ENCODE peak calls at places on chromosome 9, in ten cellular contexts. One of them, this sample, is unnamed.

GRCh38 chr9:136769710-136770191 is 5.4 kb upstream of the LCN15 start:
- DNase-seq in left cardiac atrium: no peak
- DNase-seq in HCEC 1CT: no peak
- DNase-seq in iris pigment epithelial cell: no peak
- DNase-seq in neural crest cell: peak
- DNase-seq in substantia nigra: peak
- DNase-seq in amniotic stem cell: no peak
- DNase-seq in uterus: no peak
- DNase-seq in stomach: no peak
- DNase-seq in amygdala: peak
- DNase-seq in this sample: peak

GRCh38 chr9:6827370-6827949 is 69.7 kb downstream of the KDM4C start:
- DNase-seq in neural crest cell: peak
- DNase-seq in iris pigment epithelial cell: peak
- DNase-seq in stomach: no peak
- DNase-seq in substantia nigra: peak
- DNase-seq in amniotic stem cell: no peak
- DNase-seq in HCEC 1CT: peak
- DNase-seq in amygdala: peak
- DNase-seq in left cardiac atrium: no peak
- DNase-seq in uterus: no peak
- DNase-seq in this sample: no peak

GRCh38 chr9:75995066-75995465 is 104.6 kb downstream of the PCSK5 start:
- DNase-seq in substantia nigra: no peak
- DNase-seq in amniotic stem cell: no peak
- DNase-seq in stomach: no peak
- DNase-seq in left cardiac atrium: no peak
- DNase-seq in neural crest cell: no peak
- DNase-seq in uterus: no peak
- DNase-seq in iris pigment epithelial cell: no peak
- DNase-seq in amygdala: no peak
- DNase-seq in HCEC 1CT: no peak
- DNase-seq in this sample: no peak

GRCh38 chr9:121312169-121312568 is 44.2 kb downstream of the GSN start:
- DNase-seq in neural crest cell: no peak
- DNase-seq in left cardiac atrium: no peak
- DNase-seq in substantia nigra: no peak
- DNase-seq in stomach: no peak
- DNase-seq in amygdala: no peak
- DNase-seq in amniotic stem cell: no peak
- DNase-seq in uterus: no peak
- DNase-seq in iris pigment epithelial cell: no peak
- DNase-seq in HCEC 1CT: no peak
- DNase-seq in this sample: no peak

GRCh38 chr9:14205463-14205862 is 108.5 kb downstream of the NFIB start:
- DNase-seq in iris pigment epithelial cell: peak
- DNase-seq in left cardiac atrium: no peak
- DNase-seq in amygdala: no peak
- DNase-seq in neural crest cell: no peak
- DNase-seq in stomach: no peak
- DNase-seq in HCEC 1CT: peak
- DNase-seq in amniotic stem cell: peak
- DNase-seq in uterus: no peak
- DNase-seq in substantia nigra: no peak
- DNase-seq in this sample: no peak

GRCh38 chr9:119951090-119951489 is 581.9 kb upstream of the BRINP1 start:
- DNase-seq in neural crest cell: no peak
- DNase-seq in left cardiac atrium: no peak
- DNase-seq in iris pigment epithelial cell: peak
- DNase-seq in amniotic stem cell: peak
- DNase-seq in amygdala: no peak
- DNase-seq in HCEC 1CT: no peak
- DNase-seq in stomach: no peak
- DNase-seq in uterus: no peak
- DNase-seq in substantia nigra: no peak
- DNase-seq in this sample: no peak

GRCh38 chr9:113222482-113222841 is 1.1 kb downstream of the SLC31A1 start:
- DNase-seq in stomach: no peak
- DNase-seq in iris pigment epithelial cell: peak
- DNase-seq in HCEC 1CT: peak
- DNase-seq in left cardiac atrium: no peak
- DNase-seq in uterus: no peak
- DNase-seq in neural crest cell: no peak
- DNase-seq in amniotic stem cell: no peak
- DNase-seq in substantia nigra: no peak
- DNase-seq in amygdala: no peak
- DNase-seq in this sample: no peak

GRCh38 chr9:1271786-1272185 is 221.6 kb downstream of the DMRT2 start:
- DNase-seq in uterus: no peak
- DNase-seq in neural crest cell: no peak
- DNase-seq in substantia nigra: no peak
- DNase-seq in amygdala: no peak
- DNase-seq in amniotic stem cell: no peak
- DNase-seq in stomach: no peak
- DNase-seq in left cardiac atrium: no peak
- DNase-seq in iris pigment epithelial cell: no peak
- DNase-seq in HCEC 1CT: no peak
- DNase-seq in this sample: no peak

GRCh38 chr9:21677834-21678233 is 124.6 kb upstream of the MTAP start:
- DNase-seq in stomach: no peak
- DNase-seq in amygdala: no peak
- DNase-seq in left cardiac atrium: no peak
- DNase-seq in neural crest cell: no peak
- DNase-seq in amniotic stem cell: peak
- DNase-seq in uterus: no peak
- DNase-seq in substantia nigra: no peak
- DNase-seq in HCEC 1CT: peak
- DNase-seq in iris pigment epithelial cell: peak
- DNase-seq in this sample: no peak

GRCh38 chr9:16342621-16343020 is 527.8 kb downstream of the BNC2 start:
- DNase-seq in stomach: no peak
- DNase-seq in left cardiac atrium: no peak
- DNase-seq in amniotic stem cell: no peak
- DNase-seq in amygdala: no peak
- DNase-seq in neural crest cell: no peak
- DNase-seq in uterus: no peak
- DNase-seq in substantia nigra: no peak
- DNase-seq in iris pigment epithelial cell: no peak
- DNase-seq in HCEC 1CT: no peak
- DNase-seq in this sample: no peak

GRCh38 chr9:96139592-96140251 is 162.3 kb downstream of the HSD17B3 start:
- DNase-seq in left cardiac atrium: peak
- DNase-seq in amygdala: peak
- DNase-seq in amniotic stem cell: peak
- DNase-seq in iris pigment epithelial cell: peak
- DNase-seq in HCEC 1CT: peak
- DNase-seq in stomach: peak
- DNase-seq in neural crest cell: no peak
- DNase-seq in uterus: peak
- DNase-seq in substantia nigra: no peak
- DNase-seq in this sample: no peak

GRCh38 chr9:69697475-69697874 is 25.3 kb upstream of the APBA1 start:
- DNase-seq in substantia nigra: no peak
- DNase-seq in iris pigment epithelial cell: no peak
- DNase-seq in HCEC 1CT: no peak
- DNase-seq in stomach: no peak
- DNase-seq in amniotic stem cell: no peak
- DNase-seq in uterus: no peak
- DNase-seq in neural crest cell: no peak
- DNase-seq in amygdala: no peak
- DNase-seq in left cardiac atrium: no peak
- DNase-seq in this sample: no peak

GRCh38 chr9:17988489-17988888 is 409.6 kb downstream of the SH3GL2 start:
- DNase-seq in uterus: no peak
- DNase-seq in substantia nigra: no peak
- DNase-seq in iris pigment epithelial cell: no peak
- DNase-seq in neural crest cell: no peak
- DNase-seq in left cardiac atrium: no peak
- DNase-seq in amygdala: no peak
- DNase-seq in stomach: no peak
- DNase-seq in HCEC 1CT: no peak
- DNase-seq in amniotic stem cell: no peak
- DNase-seq in this sample: no peak

GRCh38 chr9:78292716-78293497 is 4.0 kb upstream of the PSAT1 start:
- DNase-seq in substantia nigra: no peak
- DNase-seq in HCEC 1CT: no peak
- DNase-seq in iris pigment epithelial cell: no peak
- DNase-seq in neural crest cell: no peak
- DNase-seq in left cardiac atrium: no peak
- DNase-seq in amniotic stem cell: no peak
- DNase-seq in stomach: no peak
- DNase-seq in uterus: no peak
- DNase-seq in amygdala: no peak
- DNase-seq in this sample: no peak

GRCh38 chr9:132857031-132857430 is 21.1 kb downstream of the AK8 start:
- DNase-seq in amniotic stem cell: no peak
- DNase-seq in stomach: peak
- DNase-seq in amygdala: no peak
- DNase-seq in left cardiac atrium: peak
- DNase-seq in uterus: peak
- DNase-seq in substantia nigra: no peak
- DNase-seq in iris pigment epithelial cell: peak
- DNase-seq in HCEC 1CT: peak
- DNase-seq in neural crest cell: no peak
- DNase-seq in this sample: peak

GRCh38 chr9:116154334-116154975 is 864 bp downstream of the PAPPA start:
- DNase-seq in neural crest cell: peak
- DNase-seq in uterus: peak
- DNase-seq in iris pigment epithelial cell: no peak
- DNase-seq in stomach: no peak
- DNase-seq in amniotic stem cell: no peak
- DNase-seq in substantia nigra: no peak
- DNase-seq in HCEC 1CT: peak
- DNase-seq in left cardiac atrium: peak
- DNase-seq in amygdala: no peak
- DNase-seq in this sample: no peak

GRCh38 chr9:95854386-95855015 is 21.0 kb upstream of the ERCC6L2 start:
- DNase-seq in neural crest cell: no peak
- DNase-seq in left cardiac atrium: no peak
- DNase-seq in uterus: no peak
- DNase-seq in stomach: no peak
- DNase-seq in substantia nigra: no peak
- DNase-seq in HCEC 1CT: peak
- DNase-seq in iris pigment epithelial cell: peak
- DNase-seq in amniotic stem cell: no peak
- DNase-seq in amygdala: no peak
- DNase-seq in this sample: no peak

GRCh38 chr9:129406278-129407225 is 214.3 kb downstream of the C9orf50 start:
- DNase-seq in neural crest cell: no peak
- DNase-seq in HCEC 1CT: no peak
- DNase-seq in amniotic stem cell: no peak
- DNase-seq in stomach: peak
- DNase-seq in iris pigment epithelial cell: no peak
- DNase-seq in substantia nigra: no peak
- DNase-seq in amygdala: no peak
- DNase-seq in left cardiac atrium: peak
- DNase-seq in uterus: peak
- DNase-seq in this sample: no peak

GRCh38 chr9:19493174-19493811 is 84.5 kb downstream of the ACER2 start:
- DNase-seq in amniotic stem cell: peak
- DNase-seq in iris pigment epithelial cell: peak
- DNase-seq in neural crest cell: peak
- DNase-seq in stomach: peak
- DNase-seq in substantia nigra: peak
- DNase-seq in amygdala: peak
- DNase-seq in left cardiac atrium: peak
- DNase-seq in uterus: peak
- DNase-seq in HCEC 1CT: peak
- DNase-seq in this sample: peak

GRCh38 chr9:119736478-119737454 is 367.5 kb upstream of the BRINP1 start:
- DNase-seq in stomach: no peak
- DNase-seq in uterus: no peak
- DNase-seq in amygdala: no peak
- DNase-seq in iris pigment epithelial cell: no peak
- DNase-seq in HCEC 1CT: no peak
- DNase-seq in neural crest cell: no peak
- DNase-seq in amniotic stem cell: no peak
- DNase-seq in left cardiac atrium: no peak
- DNase-seq in substantia nigra: no peak
- DNase-seq in this sample: peak

GRCh38 chr9:87950765-87951488 is 23.4 kb downstream of the CDK20 start:
- DNase-seq in stomach: no peak
- DNase-seq in iris pigment epithelial cell: peak
- DNase-seq in amniotic stem cell: no peak
- DNase-seq in HCEC 1CT: no peak
- DNase-seq in amygdala: no peak
- DNase-seq in uterus: no peak
- DNase-seq in substantia nigra: no peak
- DNase-seq in left cardiac atrium: no peak
- DNase-seq in neural crest cell: no peak
- DNase-seq in this sample: no peak

GRCh38 chr9:133787749-133788015 is 49.5 kb upstream of the SARDH start:
- DNase-seq in HCEC 1CT: no peak
- DNase-seq in substantia nigra: peak
- DNase-seq in left cardiac atrium: no peak
- DNase-seq in stomach: peak
- DNase-seq in uterus: no peak
- DNase-seq in iris pigment epithelial cell: peak
- DNase-seq in neural crest cell: no peak
- DNase-seq in amniotic stem cell: no peak
- DNase-seq in amygdala: peak
- DNase-seq in this sample: no peak

GRCh38 chr9:133761641-133762248 is 23.6 kb upstream of the SARDH start:
- DNase-seq in iris pigment epithelial cell: no peak
- DNase-seq in substantia nigra: no peak
- DNase-seq in amygdala: no peak
- DNase-seq in stomach: peak
- DNase-seq in amniotic stem cell: no peak
- DNase-seq in HCEC 1CT: no peak
- DNase-seq in left cardiac atrium: no peak
- DNase-seq in neural crest cell: no peak
- DNase-seq in uterus: no peak
- DNase-seq in this sample: peak

GRCh38 chr9:35658894-35659220 is 765 bp downstream of the CCDC107 start:
- DNase-seq in stomach: no peak
- DNase-seq in left cardiac atrium: peak
- DNase-seq in uterus: peak
- DNase-seq in iris pigment epithelial cell: peak
- DNase-seq in substantia nigra: no peak
- DNase-seq in neural crest cell: no peak
- DNase-seq in amygdala: peak
- DNase-seq in HCEC 1CT: peak
- DNase-seq in amniotic stem cell: no peak
- DNase-seq in this sample: peak

GRCh38 chr9:99181621-99182020 is 40.1 kb downstream of the ALG2 start:
- DNase-seq in uterus: no peak
- DNase-seq in amniotic stem cell: no peak
- DNase-seq in left cardiac atrium: no peak
- DNase-seq in neural crest cell: no peak
- DNase-seq in amygdala: no peak
- DNase-seq in substantia nigra: no peak
- DNase-seq in HCEC 1CT: no peak
- DNase-seq in iris pigment epithelial cell: peak
- DNase-seq in stomach: no peak
- DNase-seq in this sample: no peak

GRCh38 chr9:20253635-20254034 is 368.7 kb downstream of the MLLT3 start:
- DNase-seq in stomach: no peak
- DNase-seq in neural crest cell: no peak
- DNase-seq in left cardiac atrium: no peak
- DNase-seq in iris pigment epithelial cell: no peak
- DNase-seq in amygdala: no peak
- DNase-seq in amniotic stem cell: no peak
- DNase-seq in uterus: no peak
- DNase-seq in HCEC 1CT: peak
- DNase-seq in substantia nigra: no peak
- DNase-seq in this sample: no peak

GRCh38 chr9:75152416-75152815 is 64.1 kb downstream of the OSTF1 start:
- DNase-seq in substantia nigra: no peak
- DNase-seq in amygdala: no peak
- DNase-seq in neural crest cell: no peak
- DNase-seq in amniotic stem cell: no peak
- DNase-seq in uterus: no peak
- DNase-seq in stomach: no peak
- DNase-seq in left cardiac atrium: no peak
- DNase-seq in HCEC 1CT: no peak
- DNase-seq in iris pigment epithelial cell: no peak
- DNase-seq in this sample: no peak

GRCh38 chr9:15524845-15525455 is 14.2 kb upstream of the PSIP1 start:
- DNase-seq in amygdala: no peak
- DNase-seq in HCEC 1CT: no peak
- DNase-seq in amniotic stem cell: no peak
- DNase-seq in stomach: no peak
- DNase-seq in substantia nigra: no peak
- DNase-seq in uterus: no peak
- DNase-seq in neural crest cell: no peak
- DNase-seq in left cardiac atrium: no peak
- DNase-seq in iris pigment epithelial cell: no peak
- DNase-seq in this sample: no peak

This sample was measured in body of pancreas.